ENCODE peak calls at places on chromosomes 11 and 22, in four cellular contexts. Q is tibial nerve, C is AG04450, P is natural killer cell. E is an unnamed sample.

GRCh38 chr22:46352276-46352675 is 16.8 kb downstream of the TRMU start:
- DNase-seq in Q (no peak), C (no peak), P (no peak), E (no peak)

GRCh38 chr11:134014502-134014901 is 54.4 kb upstream of the JAM3 start:
- DNase-seq in Q (no peak), C (no peak), P (no peak), E (no peak)

GRCh38 chr11:48210052-48210451 is 6.6 kb upstream of the OR4B1 start:
- DNase-seq in Q (no peak), C (no peak), P (no peak), E (no peak)

GRCh38 chr22:50696799-50697561 is 24.4 kb downstream of the SHANK3 start:
- DNase-seq in Q (no peak), C (no peak), P (no peak), E (no peak)

GRCh38 chr11:75431533-75432525 is 1.2 kb downstream of the KLHL35 start:
- DNase-seq in Q (no peak), C (no peak), P (no peak), E (no peak)

GRCh38 chr11:121095561-121095960 is 5.5 kb upstream of the TECTA start:
- DNase-seq in Q (no peak), C (no peak), P (no peak), E (no peak)

GRCh38 chr11:124897681-124898680 is at the start of gene ROBO4:
- DNase-seq in Q (peak; percentile 34), C (peak; percentile 66), P (no peak), E (no peak)

GRCh38 chr11:132028380-132029240 is 658.2 kb downstream of the NTM start:
- DNase-seq in Q (no peak), C (no peak), P (no peak), E (no peak)

GRCh38 chr22:30572840-30573593 is 1.4 kb downstream of the GAL3ST1 start:
- DNase-seq in Q (no peak), C (no peak), P (no peak), E (no peak)

GRCh38 chr22:30077279-30077678 is 3.0 kb upstream of the HORMAD2 start:
- DNase-seq in Q (no peak), C (no peak), P (no peak), E (no peak)

GRCh38 chr11:117919326-117920275 is 9.6 kb downstream of the TMPRSS13 start:
- DNase-seq in Q (no peak), C (no peak), P (no peak), E (peak; percentile 1)

GRCh38 chr11:119806064-119806915 is 77.3 kb upstream of the NECTIN1 start:
- DNase-seq in Q (no peak), C (no peak), P (no peak), E (no peak)

GRCh38 chr11:118634435-118635236 is 27.2 kb downstream of the PHLDB1 start:
- DNase-seq in Q (peak; percentile 60), C (no peak), P (no peak), E (no peak)

GRCh38 chr11:25065711-25066110 is 568.9 kb downstream of the LUZP2 start:
- DNase-seq in Q (no peak), C (no peak), P (no peak), E (no peak)

GRCh38 chr11:69515271-69516245 is 34.1 kb downstream of the LINC01488 start:
- DNase-seq in Q (no peak), C (no peak), P (no peak), E (no peak)

GRCh38 chr22:46703166-46703995 is 34.7 kb downstream of the CERK start:
- DNase-seq in Q (no peak), C (no peak), P (no peak), E (no peak)

GRCh38 chr22:19959587-19960490 is 18.2 kb upstream of the TXNRD2 start:
- DNase-seq in Q (no peak), C (no peak), P (no peak), E (no peak)

GRCh38 chr11:13136272-13136596 is 127.1 kb downstream of the RASSF10 start:
- DNase-seq in Q (no peak), C (no peak), P (no peak), E (no peak)

GRCh38 chr22:33065230-33065629 is 7.0 kb upstream of the SYN3 start:
- DNase-seq in Q (no peak), C (no peak), P (no peak), E (no peak)

GRCh38 chr22:29330291-29330690 is 14.8 kb upstream of the RASL10A start:
- DNase-seq in Q (no peak), C (no peak), P (no peak), E (no peak)

GRCh38 chr11:36458129-36458918 is 51.7 kb downstream of the TRAF6 start:
- DNase-seq in Q (no peak), C (no peak), P (no peak), E (no peak)

GRCh38 chr11:123799438-123799837 is 6.7 kb downstream of the OR6M1 start:
- DNase-seq in Q (no peak), C (no peak), P (no peak), E (no peak)

GRCh38 chr11:76629853-76630599 is 40.5 kb downstream of the LRRC32 start:
- DNase-seq in Q (peak; percentile 68), C (no peak), P (no peak), E (no peak)

GRCh38 chr22:36331912-36332622 is 55.7 kb downstream of the MYH9 start:
- DNase-seq in Q (peak; percentile 71), C (no peak), P (peak; percentile 58), E (no peak)

GRCh38 chr11:113182288-113182687 is 132.1 kb upstream of the TTC12 start:
- DNase-seq in Q (no peak), C (no peak), P (no peak), E (no peak)

GRCh38 chr22:44166877-44167276 is 13.8 kb upstream of the PARVG start:
- DNase-seq in Q (no peak), C (no peak), P (no peak), E (no peak)

GRCh38 chr11:65883058-65883761 is 3.6 kb downstream of the CTSW start:
- DNase-seq in Q (no peak), C (no peak), P (no peak), E (no peak)

GRCh38 chr11:123188508-123189165 is 6.4 kb downstream of the CLMP start:
- DNase-seq in Q (no peak), C (peak; percentile 91), P (no peak), E (no peak)

GRCh38 chr11:131674051-131674755 is 303.8 kb downstream of the NTM start:
- DNase-seq in Q (peak; percentile 63), C (peak; percentile 74), P (no peak), E (no peak)

GRCh38 chr11:110428956-110429613 is 663 bp upstream of the FDX1 start:
- DNase-seq in Q (no peak), C (no peak), P (no peak), E (no peak)

GRCh38 chr11:110431212-110432073 is 1.7 kb downstream of the FDX1 start:
- DNase-seq in Q (no peak), C (no peak), P (no peak), E (no peak)

GRCh38 chr11:110428040-110428439 is 1.7 kb upstream of the FDX1 start:
- DNase-seq in Q (no peak), C (no peak), P (no peak), E (no peak)

GRCh38 chr11:110430267-110431211 is 791 bp downstream of the FDX1 start:
- DNase-seq in Q (no peak), C (no peak), P (no peak), E (no peak)

DNA sequence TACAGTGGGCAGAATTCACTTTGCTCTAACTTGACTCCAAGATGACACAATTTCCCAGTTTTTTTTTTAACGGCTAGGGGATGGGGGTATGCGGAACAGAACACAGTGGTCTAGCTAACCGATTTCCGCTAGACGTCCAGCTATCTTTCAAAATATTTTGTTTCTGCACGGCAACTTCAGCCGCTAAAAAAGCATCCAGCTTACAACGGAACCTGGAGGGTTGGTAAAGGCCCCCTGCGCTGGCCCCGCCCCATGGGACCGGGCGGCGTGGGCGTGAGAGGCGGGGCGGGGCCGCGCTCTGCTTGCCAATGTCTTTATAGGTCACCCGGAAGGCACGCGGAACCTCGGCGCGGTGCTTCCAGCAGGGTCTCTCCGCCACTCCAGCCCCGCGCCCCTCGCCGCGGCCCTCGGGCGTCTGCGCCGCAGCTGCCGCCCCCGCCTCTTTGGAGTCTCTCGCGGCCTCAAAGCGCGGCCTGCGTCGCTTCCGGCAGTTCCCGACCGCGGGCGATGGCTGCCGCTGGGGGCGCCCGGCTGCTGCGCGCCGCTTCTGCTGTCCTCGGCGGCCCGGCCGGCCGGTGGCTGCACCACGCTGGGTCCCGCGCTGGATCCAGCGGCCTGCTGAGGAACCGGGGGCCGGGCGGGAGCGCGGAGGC is at the start of gene FDX1:
- DNase-seq in Q (peak; percentile 48), C (peak; percentile 29), P (peak; percentile 81), E (peak; percentile 49)
- TF ChIP-seq CTCF in Q (peak; percentile 96), C (peak; percentile 41), P (peak; percentile 72), E (peak; percentile 34)

GRCh38 chr11:64803163-64803845 is at the start of gene MAP4K2:
- DNase-seq in Q (peak; percentile 91), C (peak; percentile 33), P (peak; percentile 91), E (peak; percentile 80)
- TF ChIP-seq CTCF in Q (peak; percentile 49), C (peak; percentile 7), P (peak; percentile 16), E (no peak)

DNA sequence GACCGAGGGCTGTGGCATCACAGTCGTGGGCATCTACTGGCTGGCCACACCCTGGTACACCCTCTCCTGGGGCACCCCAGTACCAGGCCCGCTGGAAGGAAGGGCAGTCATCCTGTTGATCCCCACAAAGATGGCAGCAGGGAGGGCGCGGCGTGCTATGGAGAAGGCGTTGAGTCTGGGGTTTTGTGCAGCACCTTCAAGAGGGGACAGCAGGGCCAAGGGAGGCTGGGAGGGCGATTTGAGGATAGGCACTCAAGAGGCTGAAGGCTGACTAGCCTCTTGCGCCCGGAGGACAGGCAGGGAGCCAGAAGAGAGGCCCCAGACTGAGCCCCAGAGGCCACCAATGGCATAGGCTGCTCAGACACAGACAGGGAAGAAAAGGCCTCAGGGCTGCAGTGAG is 2.2 kb upstream of the BRSK2 start:
- DNase-seq in Q (no peak), C (no peak), P (no peak), E (no peak)
- TF ChIP-seq CTCF in Q (no peak), C (no peak), P (no peak), E (no peak)

GRCh38 chr11:64245797-64246623 is 733 bp downstream of the PPP1R14B start:
- DNase-seq in Q (peak; percentile 58), C (peak; percentile 50), P (peak; percentile 62), E (peak; percentile 83)

GRCh38 chr11:64245401-64245796 is 1.3 kb downstream of the PPP1R14B start:
- DNase-seq in Q (no peak), C (no peak), P (no peak), E (no peak)

GRCh38 chr11:64247729-64248531 is 1.2 kb upstream of the PPP1R14B start:
- DNase-seq in Q (no peak), C (no peak), P (no peak), E (no peak)

GRCh38 chr11:64248578-64248977 is 1.8 kb upstream of the PPP1R14B start:
- DNase-seq in Q (no peak), C (no peak), P (no peak), E (no peak)

DNA sequence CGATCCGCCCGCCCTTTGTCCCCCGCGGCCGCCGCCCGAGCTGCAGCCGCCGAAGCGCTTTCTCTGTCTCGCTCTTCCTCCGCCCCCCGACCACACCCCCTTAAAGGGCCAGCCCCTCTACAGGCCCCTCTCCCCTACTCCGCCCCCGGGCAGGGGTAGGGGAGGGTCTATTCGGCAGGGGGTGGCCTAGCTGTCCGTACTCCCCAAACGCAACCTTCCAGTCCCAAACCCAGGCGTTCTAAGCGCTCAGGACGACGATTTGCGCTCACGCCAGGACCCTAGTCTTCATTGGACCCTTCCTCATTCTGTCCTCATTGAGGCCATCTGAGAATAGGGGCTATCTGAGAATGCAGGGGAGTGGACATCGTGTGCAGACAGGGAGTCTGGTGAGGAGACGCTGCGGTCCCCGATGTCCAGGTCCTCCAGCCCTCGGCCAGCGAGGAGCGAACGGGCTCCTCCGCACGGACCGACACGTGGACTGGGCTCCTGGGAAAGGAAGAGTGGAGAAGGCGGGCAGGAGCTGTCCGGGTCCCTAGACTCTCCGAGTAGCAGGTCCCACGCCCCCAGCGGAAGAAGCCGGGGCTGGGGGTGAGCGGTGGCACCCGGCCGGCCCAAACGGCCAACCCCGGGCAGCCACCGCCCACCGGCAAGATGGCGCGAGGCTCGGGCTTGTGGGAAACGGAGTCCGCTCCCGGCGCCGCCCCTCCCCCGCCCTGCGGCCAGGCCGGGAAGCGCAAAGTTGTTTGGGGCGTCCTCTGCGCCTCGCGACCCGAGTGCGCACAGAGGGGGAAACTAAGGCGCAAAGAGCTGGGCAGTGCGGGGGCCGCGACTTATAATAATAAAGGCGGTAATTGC is at the start of gene PPP1R14B:
- DNase-seq in Q (peak; percentile 77), C (peak; percentile 49), P (peak; percentile 69), E (peak; percentile 60)
- TF ChIP-seq CTCF in Q (peak; percentile 64), C (peak; percentile 7), P (no peak), E (no peak)

E was measured in omental fat pad.